ENCODE peak calls at places on chromosomes 5 and 9, in five cellular contexts. D, M, C, P and T are unnamed samples.

GRCh38 chr5:58105836-58106235 is 354.1 kb downstream of the PLK2 start:
- DNase-seq in D (no peak), M (no peak), C (no peak), P (no peak), T (no peak)

GRCh38 chr9:4508246-4508906 is 18.1 kb downstream of the SLC1A1 start:
- DNase-seq in D (no peak), M (no peak), C (no peak), P (no peak), T (no peak)

GRCh38 chr5:122500245-122501086 is 188.4 kb downstream of the SNCAIP start:
- DNase-seq in D (peak; percentile 12), M (peak; percentile 73), C (peak; percentile 53), P (no peak), T (peak; percentile 30)

GRCh38 chr9:31637265-31637664 is 747.2 kb upstream of the ACO1 start:
- DNase-seq in D (no peak), M (no peak), C (no peak), P (no peak), T (no peak)

GRCh38 chr5:36108758-36109245 is 42.1 kb upstream of the UGT3A2 start:
- DNase-seq in D (no peak), M (no peak), C (no peak), P (no peak), T (no peak)

GRCh38 chr9:10479172-10479571 is 133.6 kb downstream of the PTPRD start:
- DNase-seq in D (no peak), M (no peak), C (no peak), P (no peak), T (peak; percentile 32)

GRCh38 chr5:7494446-7495132 is 98.7 kb downstream of the ADCY2 start:
- DNase-seq in D (no peak), M (peak; percentile 24), C (no peak), P (no peak), T (no peak)

GRCh38 chr5:14486486-14486885 is 95.1 kb upstream of the OTULINL start:
- DNase-seq in D (no peak), M (no peak), C (no peak), P (no peak), T (no peak)

GRCh38 chr5:16508730-16509531 is 43.3 kb upstream of the ZNF622 start:
- DNase-seq in D (no peak), M (no peak), C (no peak), P (peak; percentile 78), T (peak; percentile 77)

GRCh38 chr5:97408331-97408730 is 225.3 kb upstream of the RIOK2 start:
- DNase-seq in D (no peak), M (no peak), C (no peak), P (no peak), T (no peak)

GRCh38 chr5:17304282-17304681 is 86.9 kb downstream of the BASP1 start:
- DNase-seq in D (no peak), M (no peak), C (no peak), P (no peak), T (peak; percentile 83)

GRCh38 chr5:74579215-74579614 is 61.3 kb downstream of the ENC1 start:
- DNase-seq in D (no peak), M (no peak), C (peak; percentile 95), P (no peak), T (no peak)

GRCh38 chr9:93012998-93013855 is 45.3 kb upstream of the SUSD3 start:
- DNase-seq in D (no peak), M (no peak), C (no peak), P (no peak), T (no peak)

GRCh38 chr5:2006971-2007291 is 124.2 kb upstream of the IRX4 start:
- DNase-seq in D (no peak), M (no peak), C (no peak), P (no peak), T (no peak)

GRCh38 chr5:159951387-159951786 is 35.1 kb downstream of the ADRA1B start:
- DNase-seq in D (no peak), M (no peak), C (peak; percentile 19), P (no peak), T (no peak)

GRCh38 chr9:77899679-77900354 is 131.8 kb downstream of the GNAQ start:
- DNase-seq in D (no peak), M (no peak), C (no peak), P (no peak), T (no peak)

GRCh38 chr5:170986598-170986997 is 124.8 kb downstream of the RANBP17 start:
- DNase-seq in D (no peak), M (no peak), C (peak; percentile 1), P (no peak), T (peak; percentile 14)

GRCh38 chr9:105067895-105068580 is 140.1 kb upstream of the ABCA1 start:
- DNase-seq in D (no peak), M (no peak), C (no peak), P (no peak), T (peak; percentile 41)

GRCh38 chr5:77076961-77077820 is 9.9 kb downstream of the ZBED3 start:
- DNase-seq in D (no peak), M (peak; percentile 73), C (peak; percentile 73), P (peak; percentile 70), T (peak; percentile 81)

GRCh38 chr5:107783551-107783950 is 112.8 kb upstream of the EFNA5 start:
- DNase-seq in D (no peak), M (no peak), C (no peak), P (no peak), T (no peak)

GRCh38 chr5:9468070-9468388 is 77.8 kb downstream of the SEMA5A start:
- DNase-seq in D (no peak), M (no peak), C (no peak), P (no peak), T (no peak)

GRCh38 chr5:112127856-112128255 is 291.2 kb downstream of the EPB41L4A start:
- DNase-seq in D (no peak), M (no peak), C (no peak), P (no peak), T (no peak)

GRCh38 chr5:8685704-8686103 is 816.8 kb downstream of the MTRR start:
- DNase-seq in D (no peak), M (no peak), C (no peak), P (no peak), T (no peak)

GRCh38 chr5:85334-85995 is 6.5 kb upstream of the PLEKHG4B start:
- DNase-seq in D (no peak), M (no peak), C (no peak), P (no peak), T (no peak)

GRCh38 chr5:139341689-139342422 is at the start of gene PAIP2:
- DNase-seq in D (peak; percentile 85), M (peak; percentile 98), C (peak; percentile 98), P (peak; percentile 98), T (peak; percentile 98)

GRCh38 chr9:127224178-127224882 is 40.2 kb upstream of the GARNL3 start:
- DNase-seq in D (no peak), M (peak; percentile 97), C (peak; percentile 93), P (peak; percentile 91), T (peak; percentile 62)
- TF ChIP-seq CTCF in D (peak; percentile 4), M (no peak), C (peak; percentile 30), P (peak; percentile 40), T (no peak)

GRCh38 chr5:90875456-90875855 is 316.9 kb downstream of the ADGRV1 start:
- DNase-seq in D (no peak), M (no peak), C (no peak), P (no peak), T (no peak)

GRCh38 chr5:90878081-90878480 is 319.5 kb downstream of the ADGRV1 start:
- DNase-seq in D (no peak), M (peak; percentile 64), C (no peak), P (no peak), T (no peak)

GRCh38 chr5:90876366-90876765 is 317.8 kb downstream of the ADGRV1 start:
- DNase-seq in D (no peak), M (no peak), C (no peak), P (no peak), T (no peak)

GRCh38 chr5:90878549-90879196 is 320.1 kb downstream of the ADGRV1 start:
- DNase-seq in D (no peak), M (peak; percentile 45), C (no peak), P (no peak), T (no peak)

GRCh38 chr5:90877049-90877448 is 318.5 kb downstream of the ADGRV1 start:
- DNase-seq in D (no peak), M (no peak), C (no peak), P (no peak), T (no peak)
- TF ChIP-seq CTCF in D (no peak), M (no peak), C (no peak), P (no peak), T (no peak)

DNA sequence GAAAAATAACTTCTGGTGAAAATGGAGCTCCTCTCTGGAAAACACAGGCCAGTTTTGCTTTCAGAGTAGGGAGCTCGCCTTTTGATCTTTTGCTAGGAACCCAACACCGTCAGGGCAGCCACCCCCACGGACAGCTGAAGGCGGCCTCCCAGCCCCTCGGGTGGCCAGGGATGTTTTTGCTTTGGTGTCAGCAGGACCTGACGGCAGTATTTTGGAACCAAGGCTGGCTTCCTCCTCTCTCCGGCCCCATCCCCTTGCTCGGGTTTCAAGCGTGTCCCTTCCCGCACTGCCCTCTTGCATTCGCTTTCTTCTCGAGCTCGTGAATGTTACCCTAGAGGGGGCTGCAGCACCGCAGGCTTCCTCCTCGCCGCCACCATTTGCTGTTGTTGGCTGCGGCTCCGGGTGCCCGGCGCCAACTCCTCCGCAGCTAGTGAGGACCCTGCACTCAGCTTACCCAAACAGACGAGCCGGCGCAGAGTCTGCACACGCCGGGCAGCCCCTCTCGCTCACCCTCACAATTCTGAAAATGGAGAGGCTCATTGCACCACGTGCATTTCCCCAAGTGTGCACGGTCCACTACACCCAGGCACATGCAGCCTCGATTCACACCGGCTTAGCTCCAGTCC is 35.5 kb upstream of the ADAMTSL1 start:
- DNase-seq in D (no peak), M (peak; percentile 69), C (no peak), P (peak; percentile 38), T (no peak)
- TF ChIP-seq CTCF in D (no peak), M (peak; percentile 25), C (no peak), P (peak; percentile 47), T (no peak)

GRCh38 chr9:129193655-129194054 is 15.6 kb upstream of the IER5L start:
- DNase-seq in D (no peak), M (no peak), C (no peak), P (no peak), T (no peak)
- TF ChIP-seq CTCF in D (no peak), M (no peak), C (no peak), P (no peak), T (no peak)